ENCODE peak calls at places on chromosomes 13 and 19, in nine cellular contexts. L, F, Q, N, O, M, Y, T and C are unnamed samples.

GRCh38 chr19:12705654-12706331 is 9.4 kb upstream of the FBXW9 start:
- DNase-seq in L (no peak), F (no peak), Q (no peak), N (no peak), O (no peak), M (no peak), Y (no peak), T (no peak), C (no peak)

GRCh38 chr19:7386308-7386707 is 37.6 kb downstream of the ARHGEF18 start:
- DNase-seq in L (no peak), F (no peak), Q (peak), N (no peak), O (no peak), M (no peak), Y (no peak), T (no peak), C (no peak)

GRCh38 chr13:74325106-74325505 is 190.9 kb upstream of the KLF12 start:
- DNase-seq in L (peak), F (peak), Q (no peak), N (no peak), O (no peak), M (no peak), Y (peak), T (no peak), C (no peak)

GRCh38 chr19:34487651-34488051 is 6.1 kb downstream of the WTIP start:
- DNase-seq in L (no peak), F (no peak), Q (no peak), N (no peak), O (no peak), M (no peak), Y (no peak), T (no peak), C (no peak)

GRCh38 chr19:1923319-1923718 is 17.7 kb upstream of the CSNK1G2 start:
- DNase-seq in L (no peak), F (no peak), Q (no peak), N (no peak), O (peak), M (no peak), Y (no peak), T (no peak), C (no peak)

GRCh38 chr13:78596701-78597550 is 6.4 kb downstream of the POU4F1 start:
- DNase-seq in L (no peak), F (no peak), Q (peak), N (peak), O (no peak), M (no peak), Y (no peak), T (no peak), C (no peak)

GRCh38 chr19:22545751-22546150 is 88.4 kb upstream of the ZNF492 start:
- DNase-seq in L (peak), F (peak), Q (peak), N (peak), O (no peak), M (peak), Y (no peak), T (no peak), C (no peak)

GRCh38 chr19:5632241-5632612 is 9.3 kb downstream of the SAFB start:
- DNase-seq in L (no peak), F (no peak), Q (no peak), N (no peak), O (no peak), M (no peak), Y (no peak), T (no peak), C (no peak)

GRCh38 chr13:30186644-30187431 is 120.5 kb downstream of the KATNAL1 start:
- DNase-seq in L (no peak), F (no peak), Q (peak), N (peak), O (no peak), M (no peak), Y (no peak), T (no peak), C (no peak)

GRCh38 chr13:97758317-97758716 is 195.2 kb upstream of the IPO5 start:
- DNase-seq in L (peak), F (peak), Q (no peak), N (no peak), O (no peak), M (no peak), Y (no peak), T (no peak), C (no peak)

GRCh38 chr13:34265016-34265692 is 447.2 kb downstream of the RFC3 start:
- DNase-seq in L (peak), F (peak), Q (no peak), N (no peak), O (no peak), M (no peak), Y (no peak), T (no peak), C (no peak)

GRCh38 chr13:33119886-33120543 is 103.8 kb downstream of the KL start:
- DNase-seq in L (no peak), F (peak), Q (no peak), N (no peak), O (no peak), M (no peak), Y (no peak), T (no peak), C (no peak)

GRCh38 chr19:49761625-49762311 is 1.3 kb downstream of the TSKS start:
- DNase-seq in L (peak), F (peak), Q (peak), N (no peak), O (no peak), M (no peak), Y (peak), T (no peak), C (no peak)

GRCh38 chr19:41555752-41556151 is 20.2 kb upstream of the CEACAM21 start:
- DNase-seq in L (no peak), F (no peak), Q (no peak), N (no peak), O (no peak), M (no peak), Y (no peak), T (no peak), C (no peak)

GRCh38 chr13:27000686-27001085 is 170.9 kb downstream of the USP12 start:
- DNase-seq in L (no peak), F (no peak), Q (no peak), N (no peak), O (no peak), M (no peak), Y (no peak), T (no peak), C (no peak)

GRCh38 chr19:38583219-38583984 is 34.4 kb downstream of the MAP4K1 start:
- DNase-seq in L (no peak), F (no peak), Q (no peak), N (no peak), O (peak), M (no peak), Y (no peak), T (no peak), C (no peak)

GRCh38 chr19:31693131-31693700 is 344.0 kb upstream of the TSHZ3 start:
- DNase-seq in L (no peak), F (no peak), Q (peak), N (no peak), O (no peak), M (no peak), Y (no peak), T (no peak), C (no peak)

GRCh38 chr13:49053899-49054298 is 78.2 kb downstream of the FNDC3A start:
- DNase-seq in L (no peak), F (no peak), Q (no peak), N (no peak), O (no peak), M (no peak), Y (no peak), T (no peak), C (no peak)

GRCh38 chr13:85019121-85019520 is 780.1 kb downstream of the SLITRK6 start:
- DNase-seq in L (no peak), F (no peak), Q (no peak), N (no peak), O (no peak), M (no peak), Y (no peak), T (no peak), C (no peak)

GRCh38 chr13:83879431-83880171 is 2.7 kb downstream of the SLITRK1 start:
- DNase-seq in L (no peak), F (no peak), Q (peak), N (peak), O (no peak), M (no peak), Y (peak), T (no peak), C (no peak)

GRCh38 chr19:17159466-17160393 is 55.4 kb upstream of the USE1 start:
- DNase-seq in L (peak), F (peak), Q (peak), N (no peak), O (no peak), M (no peak), Y (no peak), T (no peak), C (no peak)

GRCh38 chr19:2255112-2255845 is 938 bp downstream of the JSRP1 start:
- DNase-seq in L (no peak), F (no peak), Q (no peak), N (no peak), O (no peak), M (peak), Y (no peak), T (no peak), C (no peak)

GRCh38 chr13:25286308-25286968 is 850 bp downstream of the MTMR6 start:
- DNase-seq in L (peak), F (peak), Q (peak), N (peak), O (peak), M (no peak), Y (peak), T (no peak), C (peak)

GRCh38 chr13:113402471-113403254 is 38.7 kb upstream of the GRTP1 start:
- DNase-seq in L (no peak), F (no peak), Q (no peak), N (no peak), O (no peak), M (peak), Y (no peak), T (no peak), C (no peak)

GRCh38 chr13:45737571-45738002 is 35.5 kb downstream of the CBY2 start:
- DNase-seq in L (no peak), F (no peak), Q (peak), N (no peak), O (no peak), M (no peak), Y (no peak), T (no peak), C (no peak)
- TF ChIP-seq CTCF in L (peak), F (peak), Q (peak), N (peak), O (no peak), M (no peak), Y (no peak), T (no peak), C (no peak)

GRCh38 chr13:102724923-102725322 is 30.1 kb upstream of the METTL21C start:
- DNase-seq in L (peak), F (peak), Q (no peak), N (no peak), O (no peak), M (no peak), Y (peak), T (no peak), C (no peak)
- TF ChIP-seq CTCF in L (peak), F (peak), Q (peak), N (peak), O (no peak), M (no peak), Y (peak), T (peak), C (no peak)

DNA sequence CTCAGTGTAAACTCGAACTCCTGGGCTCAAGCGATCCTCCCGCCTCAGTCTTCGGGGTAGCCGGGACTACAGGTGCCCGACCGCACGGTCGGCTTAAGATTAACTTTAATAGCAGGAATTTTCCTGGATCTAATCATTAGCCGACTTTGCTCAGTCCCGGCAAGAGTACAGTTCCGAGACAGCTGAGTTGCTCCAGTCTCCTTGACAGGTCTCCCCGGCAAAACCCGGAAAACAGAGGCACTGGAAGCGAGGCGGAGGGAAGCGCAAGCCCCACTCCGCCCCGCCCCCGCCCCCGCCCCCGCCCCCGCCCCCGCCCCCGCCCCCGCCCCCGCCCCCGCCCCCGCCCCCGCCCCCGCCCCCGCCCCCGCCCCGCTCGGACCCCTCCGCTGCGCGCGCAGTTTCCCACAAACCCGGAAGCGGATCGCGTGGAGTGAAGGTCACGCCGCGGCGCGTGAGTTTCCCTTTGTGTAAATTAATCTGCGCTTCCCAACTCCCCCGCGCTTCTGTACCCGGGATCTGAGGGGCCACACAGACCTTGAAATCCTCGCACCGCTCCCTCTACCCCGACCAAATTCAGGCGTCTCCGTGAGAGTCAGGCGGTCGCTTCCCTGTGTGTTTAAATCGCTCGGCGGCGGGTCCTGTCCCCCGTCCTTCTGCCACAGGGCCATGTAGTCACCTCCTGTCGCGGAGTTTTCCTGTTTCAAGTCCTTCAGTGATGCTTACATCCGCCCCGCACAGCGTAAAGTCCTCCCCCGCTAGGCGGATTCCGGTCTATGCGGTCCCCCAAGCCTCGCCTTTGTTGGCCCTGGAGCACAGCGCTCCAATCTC is at the start of gene ZNF480:
- DNase-seq in L (peak), F (peak), Q (peak), N (peak), O (peak), M (peak), Y (peak), T (peak), C (peak)
- TF ChIP-seq CTCF in L (no peak), F (peak), Q (no peak), N (peak), O (no peak), M (no peak), Y (no peak), T (no peak), C (peak)

GRCh38 chr19:8610041-8610927 is at the start of gene ADAMTS10:
- DNase-seq in L (peak), F (peak), Q (peak), N (peak), O (no peak), M (no peak), Y (peak), T (no peak), C (peak)

GRCh38 chr19:8611391-8611883 is 922 bp upstream of the ADAMTS10 start:
- DNase-seq in L (no peak), F (no peak), Q (peak), N (no peak), O (no peak), M (no peak), Y (no peak), T (no peak), C (no peak)

GRCh38 chr19:8610928-8611284 is 391 bp upstream of the ADAMTS10 start:
- DNase-seq in L (no peak), F (no peak), Q (peak), N (no peak), O (no peak), M (no peak), Y (peak), T (no peak), C (no peak)

GRCh38 chr19:8608858-8609209 is 1.7 kb downstream of the ADAMTS10 start:
- DNase-seq in L (no peak), F (no peak), Q (no peak), N (no peak), O (no peak), M (no peak), Y (no peak), T (no peak), C (no peak)

DNA sequence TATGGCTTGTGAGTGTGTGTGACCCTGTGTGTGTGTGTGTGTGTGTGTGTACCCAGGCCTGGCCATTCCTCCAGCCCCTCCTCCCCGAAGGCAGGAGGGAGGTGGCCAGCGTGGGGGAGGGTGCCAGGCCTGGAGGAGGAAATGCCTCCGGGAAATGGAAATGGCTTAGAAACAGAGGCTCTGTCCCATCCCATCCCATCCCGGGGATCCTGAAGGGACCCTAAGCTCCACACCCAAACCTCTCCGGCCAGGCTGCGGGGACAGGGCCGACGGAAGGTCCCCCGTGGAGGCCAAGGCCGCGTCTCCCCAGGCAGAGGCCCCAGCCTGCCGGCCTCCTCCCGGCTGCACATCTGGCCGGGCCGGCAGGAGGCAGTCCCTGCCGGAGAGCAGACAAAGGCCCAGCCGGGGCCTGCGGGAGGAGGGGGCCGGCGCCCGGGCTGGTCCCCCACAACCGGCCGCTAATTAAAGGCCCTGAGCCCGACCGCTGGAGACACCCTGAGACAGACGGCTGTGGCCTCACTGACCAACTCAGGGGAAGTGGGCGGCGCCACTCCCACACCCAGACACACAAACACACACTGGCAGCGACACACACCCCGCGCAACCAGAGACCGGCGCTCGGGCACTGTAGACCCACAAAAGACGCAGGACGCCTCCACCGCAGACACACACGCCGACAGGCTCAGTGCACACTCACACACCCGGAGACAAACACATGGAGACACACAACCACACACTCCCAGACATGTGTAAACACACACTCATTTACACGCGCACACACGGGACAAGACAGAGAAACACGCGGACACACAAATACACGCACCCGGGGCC is 1.1 kb downstream of the ADAMTS10 start:
- DNase-seq in L (peak), F (peak), Q (peak), N (peak), O (no peak), M (no peak), Y (peak), T (peak), C (peak)
- TF ChIP-seq CTCF in L (no peak), F (peak), Q (peak), N (peak), O (no peak), M (no peak), Y (peak), T (peak), C (peak)

GRCh38 chr19:37333457-37333856 is 37.4 kb upstream of the ZNF527 start:
- DNase-seq in L (peak), F (no peak), Q (no peak), N (no peak), O (no peak), M (no peak), Y (no peak), T (no peak), C (no peak)

GRCh38 chr19:37332839-37333238 is 38.1 kb upstream of the ZNF527 start:
- DNase-seq in L (no peak), F (no peak), Q (no peak), N (no peak), O (no peak), M (no peak), Y (no peak), T (no peak), C (no peak)

GRCh38 chr19:37334179-37335071 is 36.5 kb upstream of the ZNF527 start:
- DNase-seq in L (peak), F (peak), Q (peak), N (peak), O (peak), M (peak), Y (peak), T (peak), C (peak)

GRCh38 chr19:37329686-37330085 is 41.2 kb upstream of the ZNF527 start:
- DNase-seq in L (peak), F (peak), Q (peak), N (peak), O (no peak), M (no peak), Y (no peak), T (no peak), C (no peak)
- TF ChIP-seq CTCF in L (no peak), F (peak), Q (peak), N (peak), O (no peak), M (no peak), Y (peak), T (no peak), C (peak)